ENCODE peak calls at places on chromosomes 4 and X, in four cellular contexts. One of them, this sample, is unnamed. For H3K4me1, the result is how much of the 10 kb centered on the place peaks cover.

GRCh38 chrX:129572422-129572821 is 32.4 kb downstream of the OCRL start:
- DNase-seq in heart right ventricle: no peak
- DNase-seq in adrenal gland: no peak
- DNase-seq in ovary: no peak
- DNase-seq in this sample: no peak

GRCh38 chr4:164212134-164212533 is 541.8 kb upstream of the SMIM31 start:
- DNase-seq in heart right ventricle: no peak
- DNase-seq in adrenal gland: no peak
- DNase-seq in ovary: no peak
- DNase-seq in this sample: no peak

GRCh38 chrX:41300758-41301437 is 33.1 kb upstream of the DDX3X start:
- DNase-seq in heart right ventricle: no peak
- DNase-seq in adrenal gland: no peak
- DNase-seq in ovary: no peak
- DNase-seq in this sample: no peak

GRCh38 chr4:147860960-147861359 is 129.1 kb downstream of the ARHGAP10 start:
- DNase-seq in heart right ventricle: peak
- DNase-seq in adrenal gland: peak
- DNase-seq in ovary: no peak
- DNase-seq in this sample: peak

GRCh38 chrX:1151378-1152077 is 60.9 kb downstream of the CRLF2 start:
- DNase-seq in heart right ventricle: no peak
- DNase-seq in adrenal gland: no peak
- DNase-seq in ovary: no peak
- DNase-seq in this sample: no peak

GRCh38 chr4:168119100-168119499 is 26.8 kb downstream of the ANXA10 start:
- DNase-seq in heart right ventricle: no peak
- DNase-seq in adrenal gland: no peak
- DNase-seq in ovary: no peak
- DNase-seq in this sample: no peak

GRCh38 chrX:66728818-66729271 is 90.0 kb upstream of the EDA2R start:
- DNase-seq in heart right ventricle: peak
- DNase-seq in adrenal gland: peak
- DNase-seq in ovary: peak
- DNase-seq in this sample: no peak

GRCh38 chrX:141642979-141643378 is 53.5 kb downstream of the SPANXA2 start:
- DNase-seq in heart right ventricle: no peak
- DNase-seq in adrenal gland: no peak
- DNase-seq in ovary: no peak
- DNase-seq in this sample: no peak

GRCh38 chr4:38787693-38788092 is 4.9 kb upstream of the TLR10 start:
- DNase-seq in heart right ventricle: no peak
- DNase-seq in adrenal gland: no peak
- DNase-seq in ovary: no peak
- DNase-seq in this sample: no peak

GRCh38 chrX:151984328-151984727 is 9.9 kb upstream of the GABRE start:
- DNase-seq in heart right ventricle: no peak
- DNase-seq in adrenal gland: no peak
- DNase-seq in ovary: no peak
- DNase-seq in this sample: no peak

GRCh38 chrX:114675365-114675764 is 91.5 kb downstream of the HTR2C start:
- DNase-seq in heart right ventricle: no peak
- DNase-seq in adrenal gland: no peak
- DNase-seq in ovary: no peak
- DNase-seq in this sample: no peak

GRCh38 chr4:89767924-89768323 is 69.0 kb downstream of the SNCA start:
- DNase-seq in heart right ventricle: no peak
- DNase-seq in adrenal gland: no peak
- DNase-seq in ovary: no peak
- DNase-seq in this sample: no peak

GRCh38 chr4:18689308-18689915 is 667.9 kb upstream of the LCORL start:
- DNase-seq in heart right ventricle: no peak
- DNase-seq in adrenal gland: peak
- DNase-seq in ovary: peak
- DNase-seq in this sample: peak

GRCh38 chr4:17807446-17807845 is 3.1 kb downstream of the DCAF16 start:
- DNase-seq in heart right ventricle: no peak
- DNase-seq in adrenal gland: no peak
- DNase-seq in ovary: no peak
- DNase-seq in this sample: no peak

GRCh38 chr4:172953896-172954568 is 214.6 kb upstream of the GALNT7 start:
- DNase-seq in heart right ventricle: no peak
- DNase-seq in adrenal gland: no peak
- DNase-seq in ovary: no peak
- DNase-seq in this sample: no peak

GRCh38 chrX:101206471-101206870 is 13.1 kb upstream of the DRP2 start:
- DNase-seq in heart right ventricle: no peak
- DNase-seq in adrenal gland: no peak
- DNase-seq in ovary: no peak
- DNase-seq in this sample: no peak

GRCh38 chrX:84873176-84873575 is 130.5 kb upstream of the APOOL start:
- DNase-seq in heart right ventricle: no peak
- DNase-seq in adrenal gland: no peak
- DNase-seq in ovary: no peak
- DNase-seq in this sample: no peak

GRCh38 chr4:149347139-149347538 is 468.5 kb downstream of the IQCM start:
- DNase-seq in heart right ventricle: no peak
- DNase-seq in adrenal gland: no peak
- DNase-seq in ovary: no peak
- DNase-seq in this sample: no peak

GRCh38 chr4:26256016-26256415 is 64.8 kb upstream of the RBPJ start:
- DNase-seq in heart right ventricle: no peak
- DNase-seq in adrenal gland: no peak
- DNase-seq in ovary: no peak
- DNase-seq in this sample: no peak

GRCh38 chr4:29861307-29861706 is 858.9 kb upstream of the PCDH7 start:
- DNase-seq in heart right ventricle: no peak
- DNase-seq in adrenal gland: no peak
- DNase-seq in ovary: no peak
- DNase-seq in this sample: no peak

GRCh38 chrX:40209951-40210617 is 112.3 kb upstream of the BCOR start:
- DNase-seq in heart right ventricle: no peak
- DNase-seq in adrenal gland: peak
- DNase-seq in ovary: no peak
- DNase-seq in this sample: no peak

GRCh38 chr4:40992472-40993298 is 221.7 kb downstream of the APBB2 start:
- DNase-seq in heart right ventricle: no peak
- DNase-seq in adrenal gland: peak
- DNase-seq in ovary: no peak
- DNase-seq in this sample: no peak

GRCh38 chr4:1537410-1538095 is 131.3 kb upstream of the NKX1-1 start:
- DNase-seq in heart right ventricle: peak
- DNase-seq in adrenal gland: no peak
- DNase-seq in ovary: no peak
- DNase-seq in this sample: no peak

GRCh38 chrX:5842601-5843000 is 386.1 kb downstream of the NLGN4X start:
- DNase-seq in heart right ventricle: no peak
- DNase-seq in adrenal gland: no peak
- DNase-seq in ovary: no peak
- DNase-seq in this sample: no peak

GRCh38 chr4:6892190-6892908 is 17.3 kb upstream of the TBC1D14 start:
- DNase-seq in heart right ventricle: no peak
- DNase-seq in adrenal gland: peak
- DNase-seq in ovary: no peak
- DNase-seq in this sample: no peak

GRCh38 chrX:37060999-37061398 is 52.8 kb downstream of the FAM47C start:
- DNase-seq in heart right ventricle: no peak
- DNase-seq in adrenal gland: no peak
- DNase-seq in ovary: no peak
- DNase-seq in this sample: no peak

GRCh38 chrX:53992589-53992988 is 51.7 kb downstream of the PHF8 start:
- DNase-seq in heart right ventricle: no peak
- DNase-seq in adrenal gland: no peak
- DNase-seq in ovary: no peak
- DNase-seq in this sample: no peak

GRCh38 chr4:98399915-98400314 is 138.7 kb downstream of the RAP1GDS1 start:
- DNase-seq in heart right ventricle: no peak
- DNase-seq in adrenal gland: no peak
- DNase-seq in ovary: no peak
- DNase-seq in this sample: no peak

GRCh38 chr4:136319789-136320470 is 1212.4 kb downstream of the PCDH18 start:
- DNase-seq in heart right ventricle: no peak
- DNase-seq in adrenal gland: no peak
- DNase-seq in ovary: no peak
- DNase-seq in this sample: no peak

GRCh38 chr4:171979461-171979860 is 166.3 kb downstream of the GALNTL6 start:
- DNase-seq in heart right ventricle: no peak
- DNase-seq in adrenal gland: no peak
- DNase-seq in ovary: no peak
- DNase-seq in this sample: no peak

GRCh38 chr4:106650701-106651100 is 282.1 kb upstream of the GIMD1 start:
- DNase-seq in heart right ventricle: no peak
- DNase-seq in adrenal gland: no peak
- DNase-seq in ovary: no peak
- DNase-seq in this sample: no peak

GRCh38 chr4:146548443-146548842 is 26.7 kb upstream of the SLC10A7 start:
- DNase-seq in heart right ventricle: no peak
- DNase-seq in adrenal gland: no peak
- DNase-seq in ovary: no peak
- DNase-seq in this sample: no peak

GRCh38 chr4:146550161-146550560 is 28.4 kb upstream of the SLC10A7 start:
- DNase-seq in heart right ventricle: no peak
- DNase-seq in adrenal gland: no peak
- DNase-seq in ovary: no peak
- DNase-seq in this sample: no peak

DNA sequence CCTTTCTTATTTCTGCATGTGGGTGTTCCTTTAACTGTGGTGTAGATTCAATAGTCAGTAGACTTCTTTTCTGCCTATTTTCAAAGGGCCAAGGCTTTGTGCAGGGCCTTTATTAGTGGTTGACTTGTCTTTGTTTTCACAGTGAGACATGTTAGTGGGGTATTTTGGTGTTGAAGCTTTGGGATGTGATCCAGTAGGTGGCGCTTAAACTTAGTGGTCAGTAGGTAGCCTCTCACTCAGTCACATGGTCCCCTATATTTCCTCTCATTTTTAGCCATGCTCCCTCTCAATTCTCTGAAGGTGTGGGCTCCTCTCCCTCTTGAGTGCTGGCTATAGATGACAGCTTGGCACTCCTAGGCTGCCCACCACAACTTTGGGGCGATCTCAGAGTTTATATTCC is 23.4 kb upstream of the SLC10A7 start:
- DNase-seq in heart right ventricle: no peak
- DNase-seq in adrenal gland: peak
- DNase-seq in ovary: no peak
- DNase-seq in this sample: no peak
- TF ChIP-seq CTCF in heart right ventricle: no peak
- TF ChIP-seq CTCF in adrenal gland: peak
- TF ChIP-seq CTCF in ovary: no peak
- TF ChIP-seq CTCF in this sample: no peak

GRCh38 chr4:184811484-184812180 is 14.1 kb downstream of the ACSL1 start:
- DNase-seq in heart right ventricle: no peak
- DNase-seq in adrenal gland: no peak
- DNase-seq in ovary: no peak
- DNase-seq in this sample: no peak
- H3K4me1 ChIP-seq in heart right ventricle: half or more
- H3K4me1 ChIP-seq in adrenal gland: half or more
- H3K4me1 ChIP-seq in ovary: under half
- H3K4me1 ChIP-seq in this sample: under half

GRCh38 chrX:17737707-17738001 is 361 bp downstream of the SCML1 start:
- DNase-seq in heart right ventricle: no peak
- DNase-seq in adrenal gland: no peak
- DNase-seq in ovary: no peak
- DNase-seq in this sample: no peak

GRCh38 chrX:17736478-17736855 is 826 bp upstream of the SCML1 start:
- DNase-seq in heart right ventricle: no peak
- DNase-seq in adrenal gland: no peak
- DNase-seq in ovary: no peak
- DNase-seq in this sample: no peak

GRCh38 chrX:17738002-17738713 is 865 bp downstream of the SCML1 start:
- DNase-seq in heart right ventricle: peak
- DNase-seq in adrenal gland: peak
- DNase-seq in ovary: peak
- DNase-seq in this sample: peak

GRCh38 chrX:17735396-17735795 is 1.9 kb upstream of the SCML1 start:
- DNase-seq in heart right ventricle: no peak
- DNase-seq in adrenal gland: no peak
- DNase-seq in ovary: no peak
- DNase-seq in this sample: no peak

DNA sequence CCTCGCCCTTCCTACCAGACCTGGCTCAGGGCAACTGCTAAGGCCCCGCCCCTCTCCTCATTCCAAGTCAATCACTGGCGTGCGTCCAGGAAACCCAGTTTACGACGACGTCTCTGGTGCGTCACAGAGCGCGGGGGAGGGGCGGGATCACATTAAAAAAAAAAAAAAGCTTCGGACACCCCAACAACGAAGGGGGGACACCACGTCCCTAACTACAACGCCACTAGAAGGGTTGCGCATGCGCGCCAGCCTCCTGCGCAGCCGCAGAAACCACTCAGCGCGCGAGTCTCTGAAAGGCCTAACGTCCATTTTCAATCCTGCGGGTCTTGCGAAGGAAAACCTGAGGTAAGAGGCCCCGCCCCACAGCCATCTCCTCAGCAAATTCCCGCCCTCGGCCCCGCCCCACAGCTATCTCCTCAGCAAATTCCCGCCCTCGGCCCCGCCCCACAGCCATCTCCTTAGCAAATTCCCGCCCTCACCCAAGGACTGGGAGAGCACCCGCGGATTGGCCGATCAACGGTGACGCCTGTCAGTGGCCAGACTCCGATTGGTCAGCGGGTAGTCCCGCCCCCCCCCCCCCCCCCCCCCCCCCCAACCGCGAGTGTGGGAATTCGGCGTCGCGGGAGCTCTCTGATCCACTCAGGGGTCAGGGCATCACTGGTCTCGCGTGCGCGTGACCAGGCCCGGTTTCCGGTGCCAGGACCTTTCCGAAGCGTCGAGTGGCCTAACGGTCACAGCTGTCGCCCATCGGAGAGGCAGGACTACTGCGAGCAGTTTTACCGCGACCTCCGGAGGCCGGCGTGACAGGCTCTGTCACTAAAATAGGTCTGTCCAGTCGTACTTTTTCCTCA is at the start of gene SCML1:
- DNase-seq in heart right ventricle: peak
- DNase-seq in adrenal gland: peak
- DNase-seq in ovary: peak
- DNase-seq in this sample: peak
- TF ChIP-seq CTCF in heart right ventricle: no peak
- TF ChIP-seq CTCF in adrenal gland: no peak
- TF ChIP-seq CTCF in ovary: no peak
- TF ChIP-seq CTCF in this sample: no peak

GRCh38 chr4:13920111-13920875 is 292.8 kb upstream of the BOD1L1 start:
- DNase-seq in heart right ventricle: no peak
- DNase-seq in adrenal gland: no peak
- DNase-seq in ovary: no peak
- DNase-seq in this sample: no peak
- H3K4me1 ChIP-seq in heart right ventricle: under half
- H3K4me1 ChIP-seq in adrenal gland: under half
- H3K4me1 ChIP-seq in ovary: under half
- H3K4me1 ChIP-seq in this sample: under half

This sample was measured in pancreas.